ENCODE peak calls at places on chromosomes 16 and 17, in eight cellular contexts. P, Z, L, B, R, F, T and H are unnamed samples.

GRCh38 chr16:51896013-51896412 is 650.9 kb downstream of the TOX3 start:
- DNase-seq in P (no peak), Z (no peak), L (no peak), B (no peak), R (no peak), F (no peak), T (no peak), H (no peak)

GRCh38 chr16:65312795-65313194 is 190.9 kb upstream of the CDH11 start:
- DNase-seq in P (no peak), Z (peak), L (no peak), B (no peak), R (no peak), F (peak), T (no peak), H (no peak)

GRCh38 chr17:28841901-28842281 is 699 bp downstream of the FAM222B start:
- DNase-seq in P (no peak), Z (no peak), L (no peak), B (no peak), R (no peak), F (no peak), T (no peak), H (no peak)

GRCh38 chr17:8954339-8954738 is 11.2 kb downstream of the PIK3R5 start:
- DNase-seq in P (peak), Z (no peak), L (peak), B (peak), R (peak), F (no peak), T (no peak), H (peak)

GRCh38 chr17:10681866-10682446 is 15.4 kb downstream of the SCO1 start:
- DNase-seq in P (no peak), Z (peak), L (peak), B (no peak), R (no peak), F (no peak), T (no peak), H (no peak)

GRCh38 chr16:54720259-54720658 is 210.4 kb upstream of the IRX5 start:
- DNase-seq in P (no peak), Z (no peak), L (no peak), B (no peak), R (no peak), F (no peak), T (no peak), H (no peak)

GRCh38 chr16:85902366-85903155 is 3.6 kb downstream of the IRF8 start:
- DNase-seq in P (peak), Z (no peak), L (no peak), B (peak), R (no peak), F (no peak), T (no peak), H (peak)

GRCh38 chr17:13522749-13523148 is 79.0 kb downstream of the HS3ST3A1 start:
- DNase-seq in P (no peak), Z (no peak), L (no peak), B (no peak), R (no peak), F (no peak), T (no peak), H (no peak)

GRCh38 chr16:275041-275621 is 613 bp downstream of the RGS11 start:
- DNase-seq in P (peak), Z (no peak), L (no peak), B (peak), R (no peak), F (no peak), T (no peak), H (no peak)

GRCh38 chr16:50384500-50385122 is 15.8 kb upstream of the BRD7 start:
- DNase-seq in P (no peak), Z (no peak), L (no peak), B (no peak), R (no peak), F (no peak), T (no peak), H (no peak)

GRCh38 chr17:16991349-16992009 is 19.6 kb upstream of the TNFRSF13B start:
- DNase-seq in P (peak), Z (peak), L (peak), B (peak), R (peak), F (peak), T (peak), H (peak)

GRCh38 chr16:80564394-80564793 is 23.6 kb downstream of the DYNLRB2 start:
- DNase-seq in P (no peak), Z (no peak), L (no peak), B (no peak), R (no peak), F (no peak), T (no peak), H (no peak)

GRCh38 chr16:86566601-86566965 is at the start of gene FOXC2:
- DNase-seq in P (peak), Z (peak), L (peak), B (peak), R (peak), F (peak), T (no peak), H (peak)